ENCODE peak calls at places on chromosomes 2 and 18, in six cellular contexts. A is H1, V is HCT116, L is GM23338, F is MM.1S, E is DND-41. U is an unnamed sample.
A peak's percentile ranks its signal among the peaks of the same experiment; 100 is the strongest.

GRCh38 chr2:172252154-172252553 is 149.5 kb upstream of the DLX2 start:
- DNase-seq in F (no peak), A (no peak), E (no peak), L (no peak), V (no peak), U (peak; percentile 4)

GRCh38 chr2:207274541-207274940 is 108.8 kb upstream of the KLF7 start:
- DNase-seq in E (no peak), L (no peak), F (no peak), A (no peak), V (no peak), U (no peak)

GRCh38 chr2:85804583-85804982 is 50.8 kb downstream of the ATOH8 start:
- DNase-seq in F (no peak), A (no peak), V (no peak), E (peak; percentile 68), L (peak; percentile 61), U (no peak)

GRCh38 chr2:170014769-170015168 is 163.2 kb upstream of the MYO3B start:
- DNase-seq in E (no peak), V (no peak), F (no peak), A (no peak), L (no peak), U (no peak)

GRCh38 chr2:84393829-84394228 is 65.3 kb downstream of the SUCLG1 start:
- DNase-seq in E (no peak), F (no peak), L (no peak), V (no peak), A (no peak), U (peak; percentile 23)

GRCh38 chr2:167732251-167732788 is 515.1 kb downstream of the STK39 start:
- DNase-seq in L (peak; percentile 24), F (no peak), A (no peak), V (no peak), E (no peak), U (no peak)

GRCh38 chr2:20611077-20611843 is 39.6 kb downstream of the HS1BP3 start:
- DNase-seq in V (no peak), L (peak; percentile 48), F (no peak), E (no peak), A (no peak), U (peak; percentile 98)

GRCh38 chr2:83369601-83370418 is 1089.3 kb downstream of the SUCLG1 start:
- DNase-seq in F (no peak), V (no peak), L (no peak), A (no peak), E (no peak), U (no peak)

GRCh38 chr18:40035951-40036350 is 1919.1 kb upstream of the PIK3C3 start:
- DNase-seq in A (no peak), V (no peak), F (no peak), E (no peak), L (no peak), U (no peak)

GRCh38 chr2:143397886-143398614 is 268.8 kb downstream of the ARHGAP15 start:
- DNase-seq in L (no peak), E (no peak), F (no peak), A (no peak), V (no peak), U (peak; percentile 63)

GRCh38 chr18:48921305-48922202 is 29.2 kb downstream of the SMAD7 start:
- DNase-seq in L (no peak), F (no peak), A (no peak), V (no peak), E (no peak), U (no peak)

GRCh38 chr18:79496978-79497637 is 101.4 kb downstream of the NFATC1 start:
- DNase-seq in F (no peak), V (no peak), E (no peak), L (no peak), A (no peak), U (peak; percentile 25)

GRCh38 chr2:154698238-154698788 is at the start of gene KCNJ3:
- DNase-seq in L (peak; percentile 51), A (no peak), E (no peak), F (no peak), V (no peak), U (no peak)

GRCh38 chr2:154696771-154697170 is 1.7 kb upstream of the KCNJ3 start:
- DNase-seq in L (no peak), F (no peak), V (no peak), E (no peak), A (no peak), U (no peak)

GRCh38 chr2:154699560-154699901 is 1.0 kb downstream of the KCNJ3 start:
- DNase-seq in A (no peak), E (no peak), L (peak; percentile 30), V (no peak), F (no peak), U (no peak)

GRCh38 chr2:154698789-154699559 is 479 bp downstream of the KCNJ3 start:
- DNase-seq in A (no peak), V (no peak), F (no peak), L (peak; percentile 44), E (no peak), U (no peak)

DNA sequence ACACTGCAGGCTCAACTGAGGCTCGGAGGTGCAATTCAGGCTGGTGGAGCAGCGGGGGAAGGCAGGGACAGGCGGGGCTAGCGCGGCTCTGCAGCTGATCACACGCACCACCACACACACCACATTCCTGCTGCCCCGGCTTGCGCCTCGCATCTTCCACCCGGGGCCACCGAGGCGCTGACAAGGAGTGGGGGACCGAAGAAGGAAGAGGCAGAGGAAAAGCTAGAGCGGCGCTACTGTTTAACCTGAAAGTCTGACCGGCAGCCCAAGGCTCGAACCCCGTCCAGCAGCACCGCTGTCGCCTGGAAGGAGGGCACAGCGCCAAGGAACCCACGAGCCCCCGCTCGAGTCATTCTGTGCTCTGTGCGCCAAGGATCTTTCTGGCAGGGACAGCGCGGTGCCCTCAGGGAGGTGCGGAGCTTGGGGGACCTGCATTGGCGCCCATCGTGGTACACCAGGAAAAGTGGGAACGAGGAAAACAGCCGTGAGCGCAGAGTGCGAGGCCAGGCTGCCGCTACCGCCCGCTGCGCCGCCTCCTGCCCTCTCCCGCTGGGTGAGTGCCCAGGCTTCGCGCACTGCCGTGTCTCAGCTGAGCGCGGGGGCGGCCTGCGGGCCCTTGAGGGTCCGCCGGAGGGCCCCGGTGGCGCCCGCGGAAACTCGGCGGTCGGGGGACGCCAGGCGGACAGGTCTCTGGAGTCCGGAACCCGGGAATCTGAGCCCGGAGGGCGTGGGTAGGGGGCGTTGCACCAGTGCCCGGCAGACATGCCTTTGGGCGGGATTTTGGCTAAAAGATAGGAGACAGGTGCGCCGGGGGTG is 865 bp upstream of the KCNJ3 start:
- DNase-seq in E (no peak), L (peak; percentile 60), A (peak; percentile 76), F (no peak), V (no peak), U (peak; percentile 1)
- TF ChIP-seq EZH2 in E (no peak), L (peak; percentile 63), A (no peak), F (no peak), V (no peak), U (peak; percentile 40)

GRCh38 chr2:235264121-235264493 is 229.7 kb upstream of the AGAP1 start:
- DNase-seq in E (no peak), F (no peak), L (no peak), A (no peak), V (peak; percentile 10), U (no peak)
- H3K4me3 ChIP-seq in E (no peak overlapping the region), F (no peak overlapping the region), L (no peak overlapping the region), A (no peak overlapping the region), V (peak overlapping the region; percentile 55), U (no peak overlapping the region)

GRCh38 chr2:47779416-47779790 is 3.5 kb upstream of the MSH6 start:
- DNase-seq in L (no peak), F (no peak), E (no peak), A (no peak), V (no peak), U (no peak)

GRCh38 chr2:47772343-47772742 is 10.6 kb upstream of the MSH6 start:
- DNase-seq in L (no peak), A (no peak), V (no peak), E (no peak), F (no peak), U (no peak)

GRCh38 chr2:47778698-47779415 is 4.1 kb upstream of the MSH6 start:
- DNase-seq in A (no peak), F (no peak), V (no peak), E (no peak), L (no peak), U (no peak)

GRCh38 chr2:47776621-47777020 is 6.3 kb upstream of the MSH6 start:
- DNase-seq in F (no peak), A (no peak), E (no peak), V (no peak), L (no peak), U (no peak)

GRCh38 chr2:47777268-47777972 is 5.5 kb upstream of the MSH6 start:
- DNase-seq in F (no peak), E (no peak), A (no peak), L (no peak), V (no peak), U (no peak)
- H3K4me1 ChIP-seq in F (no peaks in the 10 kb centered on the region), E (peaks cover 4% of the 10 kb centered on the region), A (peaks cover 3% of the 10 kb centered on the region), L (peaks cover 15% of the 10 kb centered on the region), V (peaks cover 4% of the 10 kb centered on the region), U (peaks cover 3% of the 10 kb centered on the region)

DNA sequence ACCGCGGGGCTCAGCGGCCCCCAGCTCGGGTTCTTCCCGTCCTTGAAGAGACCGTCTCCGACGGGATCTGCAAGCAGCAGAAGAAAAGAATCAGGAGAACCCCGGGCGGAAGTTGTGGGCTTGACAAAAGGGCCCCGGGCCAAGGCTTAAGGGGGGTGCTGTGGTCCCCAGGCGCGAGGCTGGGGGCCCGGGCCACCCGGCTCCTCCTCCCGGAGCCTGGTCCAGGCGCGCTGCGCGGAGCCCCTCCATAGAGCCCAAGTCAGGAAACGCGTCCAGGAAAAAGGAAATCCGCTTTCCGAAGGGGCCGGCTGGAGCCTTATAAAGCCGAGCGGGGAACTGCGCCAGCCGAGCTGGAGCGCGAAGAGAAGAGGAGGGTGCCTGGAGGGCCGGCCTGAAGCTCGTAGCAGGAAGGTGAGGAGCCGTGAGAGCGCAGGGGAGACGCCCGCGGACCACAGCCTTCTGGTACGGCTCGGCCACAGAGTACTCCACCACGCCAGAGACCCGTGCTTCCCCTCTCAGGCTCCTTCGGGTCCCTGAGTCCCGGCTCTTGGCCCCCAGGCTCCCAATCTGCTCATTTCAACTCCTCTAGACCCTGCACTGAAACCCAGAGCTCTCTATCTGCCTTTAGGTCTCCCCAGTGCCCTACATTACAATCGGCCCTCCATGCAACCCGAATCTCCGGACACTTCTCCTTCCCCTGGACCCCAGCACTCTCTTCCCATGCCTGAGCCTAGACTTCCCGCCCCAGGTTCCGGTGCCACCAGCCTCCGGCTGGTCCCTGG is 554 bp downstream of the FEV start:
- DNase-seq in L (peak; percentile 73), E (no peak), F (peak; percentile 2), V (no peak), A (peak; percentile 73), U (no peak)
- TF ChIP-seq EZH2 in L (peak; percentile 100), E (no peak), F (peak; percentile 73), V (no peak), A (peak; percentile 99), U (peak; percentile 95)

GRCh38 chr18:53753616-53754015 is 470.9 kb downstream of the MBD2 start:
- DNase-seq in L (no peak), V (no peak), A (no peak), E (no peak), F (no peak), U (no peak)

GRCh38 chr18:53756607-53756972 is 467.9 kb downstream of the MBD2 start:
- DNase-seq in L (no peak), V (no peak), E (no peak), A (no peak), F (no peak), U (no peak)

GRCh38 chr18:53755914-53756606 is 468.4 kb downstream of the MBD2 start:
- DNase-seq in V (no peak), E (no peak), A (no peak), F (no peak), L (no peak), U (no peak)

GRCh38 chr18:53752968-53753367 is 471.5 kb downstream of the MBD2 start:
- DNase-seq in V (no peak), E (no peak), L (no peak), F (no peak), A (no peak), U (no peak)

GRCh38 chr18:53754154-53754553 is 470.3 kb downstream of the MBD2 start:
- DNase-seq in F (no peak), E (no peak), A (no peak), V (no peak), L (no peak), U (no peak)
- H3K4me3 ChIP-seq in F (no peak overlapping the region), E (no peak overlapping the region), A (no peak overlapping the region), V (no peak overlapping the region), L (no peak overlapping the region), U (no peak overlapping the region)